ENCODE peak calls at places on chromosomes 13 and 19, in four cellular contexts. X is HCT116, W is K562, T is HepG2. I is an unnamed sample.

GRCh38 chr19:13012690-13013608 is 17.7 kb downstream of the NFIX start:
- DNase-seq in X (no peak), T (peak; percentile 52), W (peak; percentile 78), I (no peak)

GRCh38 chr13:44131069-44131614 is 242.5 kb upstream of the SERP2 start:
- DNase-seq in T (no peak), W (no peak), X (no peak), I (no peak)

GRCh38 chr13:112370311-112370710 is 5.8 kb upstream of the SPACA7 start:
- DNase-seq in W (no peak), T (no peak), X (no peak), I (no peak)

GRCh38 chr19:1110809-1111640 is 7.2 kb downstream of the GPX4 start:
- DNase-seq in W (no peak), T (no peak), X (no peak), I (no peak)

GRCh38 chr13:113192902-113193301 is 15.6 kb downstream of the PCID2 start:
- DNase-seq in W (no peak), X (no peak), T (no peak), I (no peak)

GRCh38 chr19:40705950-40706619 is 10.6 kb downstream of the COQ8B start:
- DNase-seq in W (no peak), X (no peak), T (no peak), I (no peak)

GRCh38 chr13:113648218-113648615 is 9.8 kb downstream of the ATP4B start:
- DNase-seq in X (no peak), T (no peak), W (no peak), I (no peak)

GRCh38 chr13:100363351-100363750 is 225.2 kb downstream of the GGACT start:
- DNase-seq in X (peak; percentile 19), T (no peak), W (no peak), I (no peak)

GRCh38 chr19:16252459-16253205 is 54.9 kb downstream of the AP1M1 start:
- DNase-seq in X (no peak), T (no peak), W (no peak), I (no peak)

GRCh38 chr19:51750381-51751124 is 1.1 kb downstream of the FPR1 start:
- DNase-seq in X (no peak), T (no peak), W (no peak), I (no peak)

GRCh38 chr19:37955986-37956385 is 49.0 kb downstream of the SIPA1L3 start:
- DNase-seq in W (no peak), T (no peak), X (no peak), I (no peak)

GRCh38 chr13:28470286-28470685 is 24.6 kb downstream of the FLT1 start:
- DNase-seq in W (peak; percentile 31), T (no peak), X (no peak), I (no peak)

GRCh38 chr19:7901337-7901736 is 2.3 kb upstream of the MAP2K7 start:
- DNase-seq in W (no peak), X (no peak), T (no peak), I (no peak)

GRCh38 chr19:7902796-7903243 is 857 bp upstream of the MAP2K7 start:
- DNase-seq in W (peak; percentile 40), X (no peak), T (no peak), I (no peak)

GRCh38 chr19:7905298-7905697 is 1.6 kb downstream of the MAP2K7 start:
- DNase-seq in X (no peak), T (no peak), W (no peak), I (no peak)

GRCh38 chr19:7904074-7905020 is 670 bp downstream of the MAP2K7 start:
- DNase-seq in W (peak; percentile 59), X (no peak), T (no peak), I (no peak)

GRCh38 chr19:7903244-7904073 is at the start of gene MAP2K7:
- DNase-seq in X (peak; percentile 98), T (peak; percentile 97), W (peak; percentile 99), I (peak; percentile 95)
- TF ChIP-seq TCF7L2 in X (no peak), T (no peak), W (no peak), I (no peak)

DNA sequence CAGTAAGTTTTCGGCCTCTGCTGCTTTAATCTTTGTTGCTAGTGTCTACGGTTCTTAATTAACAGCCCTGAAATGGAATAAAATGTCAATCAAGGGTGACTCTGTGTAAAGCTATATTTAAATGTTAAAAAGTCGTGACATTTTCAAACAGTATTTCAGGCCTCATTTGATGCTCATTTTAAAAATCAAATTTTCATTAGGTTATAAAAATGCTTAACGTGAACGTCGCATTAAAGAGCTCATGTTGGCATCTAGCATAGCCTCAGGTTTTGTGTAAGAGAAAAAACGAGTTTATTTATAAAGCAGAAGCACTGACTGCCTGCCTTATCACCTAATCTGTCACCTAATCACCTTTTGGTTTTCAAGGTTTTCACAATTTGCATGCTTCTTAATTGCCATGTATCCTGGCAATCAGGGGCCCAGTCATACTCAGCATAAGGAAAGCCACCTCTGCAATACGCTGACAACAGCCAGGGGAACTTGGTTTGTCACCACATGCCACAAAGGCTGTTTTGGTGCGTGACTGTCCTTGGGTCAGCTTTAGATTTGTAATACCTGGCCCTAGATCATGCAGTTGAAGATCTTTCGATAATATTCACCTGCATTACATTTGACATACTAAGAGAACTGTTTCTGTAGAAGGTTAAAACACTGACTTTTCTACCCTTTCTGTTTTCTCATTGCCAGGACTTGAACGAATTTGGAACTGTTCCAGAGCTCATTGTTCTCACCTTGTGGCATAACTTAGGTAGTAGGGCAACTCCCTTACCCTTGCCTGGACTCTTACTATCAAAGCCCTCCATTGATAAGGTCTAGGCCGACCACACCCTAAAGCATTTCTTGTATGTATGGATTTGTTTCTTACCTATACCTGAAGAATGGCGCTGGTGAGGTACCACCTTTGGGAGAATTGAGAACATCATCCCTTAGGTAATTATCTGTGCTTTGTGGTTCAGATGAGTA is 112.5 kb downstream of the TEX26 start:
- DNase-seq in X (peak; percentile 60), W (no peak), T (no peak), I (no peak)
- TF ChIP-seq TCF7L2 in X (no peak), W (no peak), T (no peak), I (peak; percentile 29)

GRCh38 chr19:4597278-4597974 is 37.9 kb upstream of the SEMA6B start:
- DNase-seq in T (no peak), W (no peak), X (no peak), I (no peak)
- TF ChIP-seq TCF7L2 in T (no peak), W (no peak), X (no peak), I (no peak)

GRCh38 chr13:31007392-31007791 is 74.9 kb downstream of the TEX26 start:
- DNase-seq in T (no peak), X (no peak), W (no peak), I (no peak)
- TF ChIP-seq TCF7L2 in T (no peak), X (no peak), W (no peak), I (no peak)

DNA sequence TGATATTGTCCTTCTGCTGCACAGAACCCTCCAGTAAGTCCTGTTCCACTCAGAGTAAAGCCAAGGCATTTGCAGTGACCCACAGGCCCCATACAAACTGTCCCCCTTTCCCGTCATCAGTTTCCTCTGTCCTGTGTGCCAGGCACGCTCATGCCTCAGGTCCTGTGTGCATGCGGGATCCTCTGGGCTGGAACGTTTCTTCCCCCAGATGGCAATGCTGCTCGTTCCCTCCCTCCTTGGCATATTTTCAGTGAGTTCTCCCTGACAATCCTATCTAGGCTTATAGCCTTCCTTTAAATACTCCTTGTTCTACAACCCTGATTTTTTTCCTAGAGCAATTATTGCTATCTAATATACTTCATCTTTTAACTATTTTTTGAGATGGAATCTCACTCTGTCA is 5.7 kb downstream of the OPA3 start:
- DNase-seq in X (no peak), W (no peak), T (no peak), I (no peak)
- TF ChIP-seq TCF7L2 in X (no peak), W (no peak), T (no peak), I (no peak)

GRCh38 chr19:49746206-49746958 is 16.7 kb downstream of the TSKS start:
- DNase-seq in X (peak; percentile 90), T (peak; percentile 36), W (peak; percentile 98), I (no peak)
- TF ChIP-seq TCF7L2 in X (no peak), T (no peak), W (no peak), I (no peak)

DNA sequence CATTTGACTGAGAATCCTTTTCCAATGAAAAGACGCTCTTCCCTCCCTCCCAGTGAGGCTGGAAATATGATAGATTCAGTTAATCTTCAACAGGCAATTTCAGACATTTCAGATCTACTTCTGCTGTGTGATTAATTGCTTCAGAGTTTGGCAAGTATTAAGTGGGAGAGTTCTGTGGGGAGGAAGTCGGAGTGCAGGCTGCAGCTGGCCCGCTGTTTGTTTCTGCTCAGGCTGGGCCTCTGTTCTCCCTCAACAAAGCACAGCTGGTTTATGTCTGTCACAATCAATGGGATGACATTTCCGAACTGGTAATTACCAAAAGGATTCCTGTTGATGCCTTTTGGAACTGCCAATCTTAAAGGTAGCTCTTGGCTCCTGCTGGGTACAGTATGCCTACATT is 178.2 kb downstream of the NDFIP2 start:
- DNase-seq in X (no peak), W (no peak), T (no peak), I (no peak)
- TF ChIP-seq TCF7L2 in X (no peak), W (no peak), T (no peak), I (no peak)